ENCODE peak calls at places on chromosomes 11 and 22, in six cellular contexts. A is heart left ventricle, Y is sigmoid colon, E is HCT116, B is uterus, V is breast epithelium. M is an unnamed sample.

GRCh38 chr11:111417766-111418435 is 38.8 kb upstream of the POU2AF1 start:
- DNase-seq in A (peak; percentile 68), Y (peak; percentile 94), E (no peak), B (peak; percentile 73), V (no peak), M (peak; percentile 41)

GRCh38 chr11:63573881-63574855 is 11.0 kb upstream of the PLAAT2 start:
- DNase-seq in A (peak; percentile 56), Y (peak; percentile 80), E (no peak), B (peak; percentile 67), V (no peak), M (peak; percentile 67)

GRCh38 chr11:121478895-121479281 is 26.1 kb upstream of the SORL1-AS1 start:
- DNase-seq in A (no peak), Y (no peak), E (no peak), B (no peak), V (no peak), M (no peak)

GRCh38 chr11:106421673-106422292 is 344.3 kb downstream of the AASDHPPT start:
- DNase-seq in A (no peak), Y (no peak), E (no peak), B (no peak), V (no peak), M (no peak)

GRCh38 chr22:35987487-35987886 is 41.1 kb downstream of the RBFOX2 start:
- DNase-seq in A (no peak), Y (no peak), E (no peak), B (no peak), V (no peak), M (no peak)

GRCh38 chr11:76579047-76579751 is 91.3 kb downstream of the LRRC32 start:
- DNase-seq in A (peak; percentile 83), Y (no peak), E (no peak), B (peak; percentile 62), V (no peak), M (no peak)

GRCh38 chr11:132715041-132715440 is 817.3 kb downstream of the OPCML start:
- DNase-seq in A (no peak), Y (no peak), E (no peak), B (no peak), V (no peak), M (no peak)

GRCh38 chr11:120310875-120311274 is 14.2 kb upstream of the TLCD5 start:
- DNase-seq in A (no peak), Y (no peak), E (no peak), B (no peak), V (no peak), M (no peak)

DNA sequence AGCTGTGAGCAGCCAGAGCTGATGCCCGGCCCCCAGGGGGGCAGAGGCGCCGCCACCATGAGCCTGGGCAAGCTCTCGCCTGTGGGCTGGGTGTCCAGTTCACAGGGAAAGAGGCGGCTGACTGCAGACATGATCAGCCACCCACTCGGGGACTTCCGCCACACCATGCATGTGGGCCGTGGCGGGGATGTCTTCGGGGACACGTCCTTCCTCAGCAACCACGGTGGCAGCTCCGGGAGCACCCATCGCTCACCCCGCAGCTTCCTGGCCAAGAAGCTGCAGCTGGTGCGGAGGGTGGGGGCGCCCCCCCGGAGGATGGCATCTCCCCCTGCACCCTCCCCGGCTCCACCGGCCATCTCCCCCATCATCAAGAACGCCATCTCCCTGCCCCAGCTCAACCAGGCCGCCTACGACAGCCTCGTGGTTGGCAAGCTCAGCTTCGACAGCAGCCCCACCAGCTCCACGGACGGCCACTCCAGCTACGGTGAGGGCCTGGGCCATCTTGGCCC is 6.1 kb downstream of the CDC42EP1 start:
- DNase-seq in A (no peak), Y (no peak), E (no peak), B (no peak), V (no peak), M (no peak)
- TF ChIP-seq POLR2A in A (no peak), Y (no peak), E (no peak), B (no peak), V (no peak), M (no peak)

GRCh38 chr11:68827733-68828132 is 14.0 kb downstream of the CPT1A start:
- DNase-seq in A (no peak), Y (no peak), E (no peak), B (no peak), V (no peak), M (no peak)
- H3K27ac ChIP-seq in A (no peak overlapping the region), Y (no peak overlapping the region), E (no peak overlapping the region), B (no peak overlapping the region), V (no peak overlapping the region), M (no peak overlapping the region)

GRCh38 chr11:45919806-45920530 is 2.3 kb upstream of the PEX16 start:
- DNase-seq in A (peak; percentile 50), Y (peak; percentile 58), E (no peak), B (no peak), V (no peak), M (peak; percentile 55)

GRCh38 chr11:45919276-45919675 is 1.6 kb upstream of the PEX16 start:
- DNase-seq in A (peak; percentile 16), Y (peak; percentile 54), E (no peak), B (no peak), V (no peak), M (no peak)

GRCh38 chr11:45918331-45918941 is 759 bp upstream of the PEX16 start:
- DNase-seq in A (peak; percentile 86), Y (peak; percentile 94), E (no peak), B (peak; percentile 88), V (peak; percentile 77), M (peak; percentile 79)

GRCh38 chr11:45917286-45917622 is 423 bp downstream of the PEX16 start:
- DNase-seq in A (peak; percentile 51), Y (no peak), E (no peak), B (no peak), V (no peak), M (no peak)

DNA sequence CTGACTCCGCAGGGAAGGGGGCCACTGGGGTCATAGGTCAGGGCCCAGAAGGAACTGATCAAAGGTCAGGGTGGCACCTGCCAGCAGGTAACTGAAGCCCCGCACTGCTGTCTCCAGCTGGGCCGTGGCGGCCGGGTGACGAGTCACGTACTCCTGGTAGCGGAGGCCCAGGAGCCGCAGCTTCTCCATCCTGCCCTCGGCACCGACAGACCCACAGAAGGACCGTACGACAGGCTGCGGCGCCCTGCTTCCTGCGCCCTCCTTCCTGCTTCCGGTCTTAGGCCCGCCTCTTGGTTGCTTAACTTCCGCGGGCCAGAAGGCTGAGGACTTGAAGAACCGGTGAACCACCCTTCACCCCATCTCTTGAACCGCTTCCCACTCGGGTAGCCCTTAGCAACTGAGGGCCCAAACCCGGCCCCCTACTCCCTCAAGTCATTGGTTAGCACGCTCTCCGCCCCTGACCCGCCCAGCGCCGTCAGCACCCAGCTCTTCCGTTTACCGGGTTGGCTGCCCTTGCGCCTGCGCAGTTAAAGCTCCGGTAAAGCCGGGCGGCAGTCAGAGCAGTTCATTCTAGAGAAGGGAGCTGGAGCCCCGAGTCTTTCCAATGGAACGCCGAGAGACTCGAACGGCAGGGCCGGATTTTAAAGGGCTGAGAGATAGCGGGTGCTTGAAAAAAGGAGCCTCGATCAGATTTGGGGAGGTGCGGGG is at the start of gene PEX16:
- DNase-seq in A (peak; percentile 98), Y (peak; percentile 99), E (peak; percentile 87), B (peak; percentile 98), V (peak; percentile 95), M (peak; percentile 99)
- TF ChIP-seq POLR2A in A (peak; percentile 87), Y (peak; percentile 63), E (no peak), B (peak; percentile 70), V (peak; percentile 71), M (peak; percentile 85)

DNA sequence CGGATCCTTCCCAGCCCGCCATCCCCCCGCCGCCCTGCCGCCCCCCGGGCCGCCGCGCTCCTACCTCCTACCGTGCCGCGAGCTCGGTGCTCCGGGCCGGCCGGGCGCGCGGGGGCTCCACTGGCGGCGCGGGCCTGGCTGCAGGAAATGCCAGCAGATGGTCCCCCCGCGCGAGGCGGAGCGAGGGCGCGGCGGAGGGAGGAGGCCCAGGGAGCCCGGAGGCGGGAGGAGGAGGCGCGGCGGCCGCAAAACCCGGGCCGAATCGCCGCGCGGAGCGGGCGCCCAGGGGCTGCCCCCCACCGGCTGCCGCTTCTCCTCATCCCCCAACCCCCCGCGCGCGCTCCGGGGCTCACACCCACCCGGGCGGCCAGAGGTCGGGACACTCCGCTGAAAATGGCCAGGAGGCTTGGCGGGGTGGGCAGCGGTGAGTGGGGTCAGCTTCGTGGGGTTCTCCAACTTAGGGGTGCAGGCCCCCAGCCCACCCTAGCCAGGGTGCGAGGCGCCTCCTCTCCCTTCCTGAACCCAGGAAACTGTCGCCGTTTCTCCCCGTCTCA is at the start of gene OSBPL5:
- DNase-seq in A (peak; percentile 86), Y (peak; percentile 90), E (no peak), B (peak; percentile 79), V (peak; percentile 79), M (peak; percentile 68)
- H3K27ac ChIP-seq in A (peak within 1 kb of the TSS; percentile 89), Y (peak within 1 kb of the TSS; percentile 71), E (peak within 1 kb of the TSS; percentile 52), B (peak within 1 kb of the TSS; percentile 80), V (peak within 1 kb of the TSS; percentile 72), M (peak within 1 kb of the TSS; percentile 77)

GRCh38 chr11:75077316-75077715 is 19.4 kb downstream of the OR2AT4 start:
- DNase-seq in A (no peak), Y (no peak), E (no peak), B (no peak), V (no peak), M (no peak)

GRCh38 chr11:75072582-75072981 is 24.1 kb downstream of the OR2AT4 start:
- DNase-seq in A (no peak), Y (no peak), E (no peak), B (no peak), V (no peak), M (no peak)

GRCh38 chr11:75078233-75078632 is 18.4 kb downstream of the OR2AT4 start:
- DNase-seq in A (no peak), Y (no peak), E (peak; percentile 3), B (no peak), V (no peak), M (no peak)

GRCh38 chr11:75069473-75069872 is 27.2 kb downstream of the OR2AT4 start:
- DNase-seq in A (no peak), Y (no peak), E (no peak), B (no peak), V (no peak), M (no peak)

GRCh38 chr11:75073459-75074190 is 23.1 kb downstream of the OR2AT4 start:
- DNase-seq in A (no peak), Y (no peak), E (no peak), B (no peak), V (no peak), M (no peak)
- TF ChIP-seq POLR2A in A (no peak), Y (no peak), E (no peak), B (no peak), V (no peak), M (no peak)

GRCh38 chr11:61370349-61371005 is 8.3 kb downstream of the TMEM138 start:
- DNase-seq in A (no peak), Y (no peak), E (no peak), B (no peak), V (no peak), M (no peak)
- H3K27ac ChIP-seq in A (no peak overlapping the region), Y (no peak overlapping the region), E (no peak overlapping the region), B (peak overlapping the region; percentile 60), V (peak overlapping the region; percentile 75), M (peak overlapping the region; percentile 54)

GRCh38 chr11:126416542-126417090 is 61.1 kb downstream of the ST3GAL4 start:
- DNase-seq in A (peak; percentile 95), Y (peak; percentile 96), E (no peak), B (peak; percentile 91), V (peak; percentile 74), M (peak; percentile 71)
- TF ChIP-seq POLR2A in A (peak; percentile 62), Y (peak; percentile 37), E (no peak), B (peak; percentile 54), V (no peak), M (peak; percentile 40)

GRCh38 chr11:9806946-9807687 is 143.2 kb downstream of the SWAP70 start:
- DNase-seq in A (no peak), Y (no peak), E (no peak), B (no peak), V (no peak), M (no peak)
- H3K27ac ChIP-seq in A (no peak overlapping the region), Y (no peak overlapping the region), E (no peak overlapping the region), B (no peak overlapping the region), V (no peak overlapping the region), M (no peak overlapping the region)